ENCODE peak calls at places on chromosomes 2 and 18, in six cellular contexts. C is fibroblast of lung, H is esophagus muscularis mucosa, A is Panc1, X is neural progenitor cell, J is transverse colon. F is an unnamed sample. For H3K9me3, H3K36me3 and H3K27me3, the result is how much of the 10 kb centered on the place peaks cover.

GRCh38 chr2:71950256-71951066 is 197.2 kb downstream of the CYP26B1 start:
- DNase-seq in C (no peak), A (no peak), X (no peak), H (peak), J (no peak), F (peak)

GRCh38 chr2:68491582-68491981 is 24.2 kb downstream of the APLF start:
- DNase-seq in J (no peak), C (no peak), H (no peak), A (no peak), X (no peak), F (no peak)

GRCh38 chr2:65070172-65070830 is 14.1 kb downstream of the CEP68 start:
- DNase-seq in C (peak), A (no peak), H (no peak), X (no peak), J (peak), F (peak)

GRCh38 chr18:55420665-55420964 is 167.4 kb downstream of the TCF4 start:
- DNase-seq in H (no peak), J (no peak), C (no peak), X (no peak), A (no peak), F (no peak)

GRCh38 chr2:75560768-75561565 is at the start of gene EVA1A:
- DNase-seq in C (peak), A (no peak), X (peak), H (peak), J (peak), F (peak)

GRCh38 chr2:73983322-73984202 is 1.1 kb upstream of the TET3 start:
- DNase-seq in J (peak), H (no peak), A (no peak), X (peak), C (no peak), F (no peak)

GRCh38 chr2:68643011-68643873 is at the start of gene PROKR1:
- DNase-seq in J (peak), C (peak), X (peak), A (no peak), H (no peak), F (peak)

GRCh38 chr18:9704233-9705118 is 3.6 kb upstream of the RAB31 start:
- DNase-seq in A (no peak), C (no peak), X (no peak), H (no peak), J (no peak), F (no peak)

GRCh38 chr2:109239720-109240119 is 110.7 kb downstream of the SH3RF3 start:
- DNase-seq in X (no peak), C (peak), A (no peak), H (no peak), J (no peak), F (peak)

GRCh38 chr2:151437630-151438029 is 27.9 kb downstream of the RIF1 start:
- DNase-seq in C (peak), H (no peak), J (no peak), A (no peak), X (peak), F (no peak)

GRCh38 chr2:8515390-8515761 is 166.5 kb upstream of the ID2 start:
- DNase-seq in A (no peak), C (no peak), X (no peak), H (no peak), J (peak), F (no peak)

GRCh38 chr2:535222-535621 is 142.0 kb downstream of the TMEM18 start:
- DNase-seq in C (no peak), A (no peak), J (no peak), H (no peak), X (no peak), F (no peak)

GRCh38 chr2:66237470-66238354 is 197.2 kb upstream of the MEIS1 start:
- DNase-seq in H (no peak), J (no peak), X (no peak), A (no peak), C (no peak), F (no peak)

GRCh38 chr2:10544252-10544651 is 96.1 kb upstream of the ODC1 start:
- DNase-seq in H (no peak), J (no peak), X (no peak), A (no peak), C (no peak), F (no peak)

GRCh38 chr2:110854355-110855081 is 122.1 kb downstream of the ACOXL start:
- DNase-seq in C (no peak), A (no peak), X (no peak), J (no peak), H (no peak), F (no peak)

GRCh38 chr2:221448086-221448856 is 123.8 kb downstream of the EPHA4 start:
- DNase-seq in C (no peak), A (no peak), J (no peak), X (no peak), H (no peak), F (no peak)

GRCh38 chr2:176873403-176873802 is 339.2 kb upstream of the HNRNPA3 start:
- DNase-seq in A (no peak), J (no peak), C (no peak), H (no peak), X (no peak), F (no peak)

GRCh38 chr18:3162181-3162580 is 57.6 kb downstream of the MYOM1 start:
- DNase-seq in C (no peak), A (no peak), J (peak), H (no peak), X (no peak), F (peak)

GRCh38 chr18:75140296-75140695 is 68.6 kb downstream of the PTGR3 start:
- DNase-seq in H (peak), A (no peak), J (no peak), C (no peak), X (no peak), F (no peak)

GRCh38 chr18:61752973-61753372 is 139.8 kb downstream of the RNF152 start:
- DNase-seq in C (no peak), J (no peak), X (no peak), H (no peak), A (no peak), F (no peak)

DNA sequence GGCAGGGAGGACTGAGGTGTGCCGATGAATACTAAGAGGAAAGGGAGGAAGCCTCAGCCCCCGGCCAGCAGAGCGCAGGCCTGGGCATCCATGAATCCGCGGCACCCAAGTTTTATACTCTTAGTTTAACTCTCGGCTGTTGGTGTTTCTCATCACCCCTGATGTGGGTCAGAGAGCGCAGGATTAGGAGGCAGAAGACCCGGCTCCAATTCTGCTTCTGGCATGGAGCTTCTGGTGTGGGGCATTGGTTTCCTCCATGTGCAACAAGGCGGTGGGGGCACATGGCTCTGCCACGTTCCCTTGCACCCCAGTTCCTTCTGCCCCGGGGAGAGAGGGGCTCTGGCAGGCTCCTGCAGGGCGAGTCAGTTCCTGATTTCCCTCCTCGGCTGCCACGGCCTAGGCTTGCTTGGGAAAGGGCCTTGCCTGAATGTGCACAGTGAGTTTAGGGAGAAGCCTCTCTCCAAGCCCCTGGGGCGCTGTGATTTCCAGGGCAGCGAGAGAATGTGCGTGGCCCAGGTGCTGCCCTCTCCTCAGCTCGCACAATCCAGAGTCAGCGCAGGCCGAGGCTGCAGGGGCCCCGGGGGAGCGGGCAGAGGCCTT is 36.2 kb upstream of the DNMT3A start:
- DNase-seq in J (no peak), C (no peak), H (no peak), X (no peak), A (no peak), F (no peak)
- H3K9me3 ChIP-seq in J (under half), C (under half), H (under half), X (under half), A (under half), F (under half)

GRCh38 chr2:135154962-135155361 is 102.9 kb downstream of the RAB3GAP1 start:
- DNase-seq in C (no peak), X (no peak), J (no peak), A (no peak), H (no peak), F (no peak)
- H3K36me3 ChIP-seq in C (under half), X (under half), J (half or more), A (under half), H (half or more), F (half or more)

DNA sequence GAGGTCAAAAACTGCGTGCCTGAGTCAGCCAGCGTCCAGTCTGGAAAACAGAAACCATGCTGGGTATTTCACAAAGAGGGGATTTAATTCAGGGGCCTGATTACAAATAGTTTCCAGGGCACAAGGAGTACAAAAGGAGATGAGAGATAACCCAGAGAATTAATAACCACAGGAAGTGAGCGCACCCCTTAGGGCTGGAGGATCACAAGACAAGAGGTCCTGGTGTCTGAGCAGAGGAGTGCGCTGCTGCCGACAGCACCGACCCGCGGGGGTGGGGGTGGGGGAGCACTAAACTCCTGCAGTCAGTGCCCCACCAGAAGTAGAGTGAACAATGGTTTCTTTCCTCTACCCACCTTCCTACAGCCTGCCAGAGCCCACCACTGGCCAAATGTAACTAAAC is 20.8 kb upstream of the MAL start:
- DNase-seq in X (no peak), H (no peak), J (no peak), C (no peak), A (no peak), F (no peak)
- H3K27me3 ChIP-seq in X (under half), H (under half), J (under half), C (under half), A (under half), F (under half)

GRCh38 chr2:45886229-45886663 is 234.8 kb downstream of the PRKCE start:
- DNase-seq in A (no peak), J (no peak), X (no peak), C (no peak), H (no peak), F (no peak)

GRCh38 chr2:45883601-45884000 is 232.1 kb downstream of the PRKCE start:
- DNase-seq in J (no peak), A (no peak), H (no peak), C (no peak), X (no peak), F (no peak)

GRCh38 chr2:45882707-45883106 is 231.2 kb downstream of the PRKCE start:
- DNase-seq in C (peak), A (no peak), H (no peak), X (no peak), J (peak), F (peak)

GRCh38 chr2:45884126-45884525 is 232.7 kb downstream of the PRKCE start:
- DNase-seq in A (no peak), C (no peak), J (no peak), X (no peak), H (no peak), F (no peak)

DNA sequence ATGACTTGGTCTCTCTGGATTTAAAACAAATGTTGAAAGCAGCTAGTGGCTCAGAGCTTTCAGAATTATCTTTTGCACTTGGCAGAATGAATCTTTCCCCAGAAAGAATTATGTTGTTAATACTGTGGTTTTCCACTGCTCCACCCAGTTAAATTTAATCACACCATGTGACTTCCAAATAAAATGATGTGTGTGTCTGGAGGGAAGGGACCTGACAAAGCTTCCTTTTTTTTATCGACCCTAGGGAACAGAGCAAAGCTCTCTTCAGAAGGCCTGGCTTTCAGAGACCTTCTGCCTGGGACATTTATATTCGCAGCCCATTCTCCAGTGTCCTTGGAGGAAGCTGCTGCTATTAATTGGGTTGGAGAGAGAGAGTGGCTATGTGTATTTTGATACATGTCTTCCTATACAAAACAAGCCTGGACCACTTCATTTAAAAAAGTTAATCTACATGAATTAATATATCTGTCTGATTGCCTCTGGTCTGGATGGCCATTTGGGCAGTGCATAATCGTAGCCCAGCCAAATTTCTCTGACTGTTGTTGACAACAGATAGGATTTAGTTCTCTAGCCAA is 233.7 kb downstream of the PRKCE start:
- DNase-seq in J (no peak), X (no peak), A (no peak), C (peak), H (no peak), F (no peak)
- H3K9me3 ChIP-seq in J (under half), X (under half), A (under half), C (under half), H (under half), F (under half)

GRCh38 chr18:34493566-34494358 is 216.3 kb upstream of the DTNA start:
- DNase-seq in H (no peak), C (peak), J (no peak), X (peak), A (no peak), F (peak)
- H3K36me3 ChIP-seq in H (under half), C (under half), J (under half), X (under half), A (under half), F (under half)

GRCh38 chr2:174485763-174486613 is 841 bp downstream of the GPR155 start:
- DNase-seq in J (peak), X (peak), H (no peak), C (peak), A (no peak), F (peak)
- H3K27me3 ChIP-seq in J (under half), X (under half), H (under half), C (under half), A (under half), F (under half)

GRCh38 chr18:13605477-13605876 is 120.9 kb downstream of the FAM210A start:
- DNase-seq in C (no peak), J (no peak), H (peak), A (no peak), X (no peak), F (no peak)

GRCh38 chr18:13603304-13604019 is 122.9 kb downstream of the FAM210A start:
- DNase-seq in H (peak), A (no peak), C (no peak), X (no peak), J (no peak), F (no peak)

GRCh38 chr18:13606589-13607254 is 119.6 kb downstream of the FAM210A start:
- DNase-seq in H (peak), A (no peak), X (no peak), C (no peak), J (no peak), F (no peak)

GRCh38 chr18:13605901-13606300 is 120.5 kb downstream of the FAM210A start:
- DNase-seq in C (no peak), A (no peak), J (no peak), H (peak), X (no peak), F (no peak)

DNA sequence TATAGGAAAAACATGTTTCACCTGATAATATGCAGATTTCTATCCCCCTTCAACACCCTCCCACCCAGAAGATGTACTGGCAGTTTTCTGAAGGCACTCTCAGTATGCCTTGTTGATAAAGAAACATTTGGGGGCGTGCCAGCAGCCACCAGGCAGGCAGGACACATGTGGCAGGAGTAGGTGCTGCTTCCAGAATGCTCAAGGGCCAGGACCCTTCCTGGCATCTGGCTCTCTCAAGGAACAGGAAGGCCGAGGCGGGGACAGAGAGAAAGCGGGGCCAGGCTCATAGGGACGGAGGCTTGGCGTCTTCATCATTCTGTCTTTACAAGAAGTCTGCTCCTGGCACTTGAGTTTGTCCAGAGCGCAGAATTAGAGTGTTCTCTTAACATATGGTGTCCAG is 121.6 kb downstream of the FAM210A start:
- DNase-seq in A (no peak), X (no peak), J (no peak), H (peak), C (no peak), F (no peak)
- H3K9me3 ChIP-seq in A (under half), X (under half), J (under half), H (under half), C (under half), F (under half)

GRCh38 chr2:217878865-217879595 is 123.8 kb downstream of the TNS1 start:
- DNase-seq in A (no peak), C (no peak), H (no peak), X (peak), J (no peak), F (no peak)

GRCh38 chr2:217877866-217878265 is 124.9 kb downstream of the TNS1 start:
- DNase-seq in J (no peak), A (no peak), H (no peak), X (no peak), C (no peak), F (no peak)

GRCh38 chr2:217875138-217875537 is 127.7 kb downstream of the TNS1 start:
- DNase-seq in C (no peak), A (no peak), J (no peak), X (no peak), H (no peak), F (no peak)

GRCh38 chr2:217875556-217876252 is 127.1 kb downstream of the TNS1 start:
- DNase-seq in J (no peak), C (no peak), X (no peak), A (no peak), H (no peak), F (no peak)

DNA sequence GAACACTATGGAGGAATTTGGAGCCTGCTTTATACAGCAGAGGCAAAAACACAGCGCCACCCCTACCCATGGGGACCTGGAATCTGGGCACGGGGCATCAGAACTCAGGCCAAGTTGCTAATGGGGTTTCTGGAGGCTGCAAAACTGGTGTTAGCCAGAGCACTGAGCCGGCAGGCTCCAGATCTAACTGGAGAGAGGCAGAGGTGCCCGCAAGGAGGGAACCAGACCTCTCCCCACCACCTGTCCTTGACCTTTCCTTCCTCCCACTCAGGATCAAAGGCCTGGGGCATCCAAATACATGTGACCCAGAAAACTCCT is 126.6 kb downstream of the TNS1 start:
- DNase-seq in X (no peak), J (no peak), H (no peak), C (no peak), A (no peak), F (no peak)
- H3K36me3 ChIP-seq in X (under half), J (under half), H (half or more), C (under half), A (under half), F (under half)

GRCh38 chr2:159900343-159900742 is 102.3 kb upstream of the CD302 start:
- DNase-seq in J (no peak), A (no peak), X (no peak), C (no peak), H (no peak), F (no peak)
- H3K27me3 ChIP-seq in J (under half), A (under half), X (half or more), C (under half), H (under half), F (under half)

DNA sequence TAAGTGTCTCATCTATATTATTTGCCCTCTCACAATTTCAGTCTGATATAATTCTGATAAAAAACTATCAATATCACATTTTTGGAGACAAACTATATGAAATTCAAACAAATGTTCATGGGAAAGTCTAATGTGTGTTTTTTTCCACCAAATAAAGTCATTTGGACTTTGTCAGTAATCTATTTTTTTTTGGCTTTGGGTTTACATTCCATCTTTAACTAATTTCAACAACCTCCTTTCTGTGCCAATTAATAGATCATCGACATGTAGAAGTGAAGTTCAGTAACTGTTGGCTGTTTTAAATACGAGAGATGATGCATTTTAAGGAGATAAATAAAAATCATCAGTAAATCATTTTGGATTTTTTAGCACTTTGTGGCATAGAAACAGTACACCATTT is 1623.0 kb upstream of the ACVR2A start:
- DNase-seq in H (no peak), J (no peak), C (no peak), A (no peak), X (no peak), F (no peak)
- H3K9me3 ChIP-seq in H (under half), J (under half), C (under half), A (under half), X (under half), F (under half)